ENCODE peak calls at places on chromosomes 2 and 18, in ten cellular contexts. F, L, K, I, Y, X, B, O, Q and E are unnamed samples.

GRCh38 chr2:32865399-32866068 is 81.2 kb upstream of the LTBP1 start:
- DNase-seq in F (no peak), L (peak; percentile 93), K (no peak), I (no peak), Y (no peak), X (no peak), B (peak; percentile 77), O (no peak), Q (no peak), E (peak; percentile 92)

GRCh38 chr18:28175930-28176673 is 828 bp downstream of the CDH2 start:
- DNase-seq in F (no peak), L (peak; percentile 24), K (peak; percentile 42), I (no peak), Y (no peak), X (no peak), B (no peak), O (peak; percentile 75), Q (no peak), E (no peak)

GRCh38 chr2:46134531-46135229 is 162.5 kb upstream of the EPAS1 start:
- DNase-seq in F (peak; percentile 70), L (peak; percentile 71), K (no peak), I (no peak), Y (no peak), X (no peak), B (no peak), O (no peak), Q (peak; percentile 40), E (no peak)

GRCh38 chr2:104040739-104041138 is 813.2 kb upstream of the POU3F3 start:
- DNase-seq in F (no peak), L (no peak), K (no peak), I (no peak), Y (no peak), X (no peak), B (no peak), O (no peak), Q (no peak), E (no peak)

GRCh38 chr2:186927867-186928191 is 78.9 kb upstream of the ZSWIM2 start:
- DNase-seq in F (no peak), L (no peak), K (no peak), I (no peak), Y (no peak), X (no peak), B (no peak), O (no peak), Q (no peak), E (no peak)

GRCh38 chr2:239826786-239827510 is 198.2 kb downstream of the NDUFA10 start:
- DNase-seq in F (peak; percentile 49), L (no peak), K (peak; percentile 15), I (no peak), Y (no peak), X (peak; percentile 4), B (no peak), O (peak; percentile 29), Q (peak; percentile 14), E (no peak)

GRCh38 chr18:23716516-23716915 is 27.3 kb downstream of the LAMA3 start:
- DNase-seq in F (no peak), L (peak; percentile 91), K (no peak), I (no peak), Y (no peak), X (no peak), B (no peak), O (peak; percentile 80), Q (no peak), E (no peak)

GRCh38 chr2:45120546-45120945 is 111.3 kb upstream of the SIX2 start:
- DNase-seq in F (no peak), L (no peak), K (no peak), I (no peak), Y (no peak), X (no peak), B (no peak), O (no peak), Q (no peak), E (no peak)

GRCh38 chr2:8300216-8300615 is 381.6 kb upstream of the ID2 start:
- DNase-seq in F (no peak), L (no peak), K (no peak), I (no peak), Y (no peak), X (no peak), B (no peak), O (no peak), Q (no peak), E (no peak)

GRCh38 chr2:231355802-231356473 is 39.6 kb upstream of the B3GNT7 start:
- DNase-seq in F (peak; percentile 60), L (no peak), K (no peak), I (no peak), Y (no peak), X (no peak), B (no peak), O (peak; percentile 68), Q (peak; percentile 29), E (no peak)

GRCh38 chr2:23586691-23587090 is 201.7 kb downstream of the KLHL29 start:
- DNase-seq in F (no peak), L (no peak), K (no peak), I (no peak), Y (no peak), X (no peak), B (no peak), O (no peak), Q (no peak), E (no peak)
- H3K4me3 ChIP-seq in F (no peak overlapping the region), L (no peak overlapping the region), K (no peak overlapping the region), I (no peak overlapping the region), Y (no peak overlapping the region), X (no peak overlapping the region), B (no peak overlapping the region), O (no peak overlapping the region), Q (no peak overlapping the region), E (no peak overlapping the region)

DNA sequence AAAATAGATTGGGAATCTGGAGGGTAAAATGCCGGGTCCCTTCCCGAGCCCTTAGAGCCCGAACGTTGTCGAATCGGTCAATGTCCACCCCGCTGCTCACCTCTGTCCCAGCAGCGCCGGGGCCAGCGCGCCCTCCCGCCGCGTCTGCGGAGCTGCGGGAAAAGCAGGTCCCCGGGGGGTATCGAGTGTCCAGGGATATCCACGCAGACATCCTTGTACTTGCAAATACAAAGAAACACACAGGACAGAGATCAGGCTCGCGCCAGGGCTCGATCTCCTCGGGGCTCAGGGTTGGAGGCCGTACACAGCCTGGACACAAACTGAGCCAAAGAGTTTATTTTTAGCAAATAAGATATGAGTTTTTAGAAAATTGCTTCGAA is 2.3 kb upstream of the GATA6 start:
- DNase-seq in F (no peak), L (no peak), K (peak; percentile 42), I (no peak), Y (no peak), X (no peak), B (no peak), O (peak; percentile 72), Q (peak; percentile 46), E (no peak)
- H3K4me3 ChIP-seq in F (peak overlapping the region; percentile 93), L (no peak overlapping the region), K (peak overlapping the region; percentile 77), I (no peak overlapping the region), Y (peak overlapping the region; percentile 33), X (no peak overlapping the region), B (no peak overlapping the region), O (peak overlapping the region; percentile 100), Q (peak overlapping the region; percentile 96), E (no peak overlapping the region)

GRCh38 chr2:241799522-241800197 is 9.3 kb upstream of the NEU4 start:
- DNase-seq in F (peak; percentile 53), L (no peak), K (peak; percentile 11), I (peak; percentile 5), Y (peak; percentile 3), X (no peak), B (no peak), O (peak; percentile 42), Q (peak; percentile 9), E (no peak)

GRCh38 chr2:241796610-241797138 is 12.3 kb upstream of the NEU4 start:
- DNase-seq in F (no peak), L (no peak), K (peak; percentile 9), I (peak; percentile 11), Y (peak; percentile 7), X (no peak), B (no peak), O (no peak), Q (peak; percentile 10), E (no peak)

GRCh38 chr2:241798081-241798630 is 10.8 kb upstream of the NEU4 start:
- DNase-seq in F (no peak), L (no peak), K (no peak), I (peak; percentile 3), Y (peak; percentile 7), X (no peak), B (no peak), O (peak; percentile 46), Q (peak; percentile 13), E (no peak)

GRCh38 chr2:241797441-241798080 is 11.4 kb upstream of the NEU4 start:
- DNase-seq in F (no peak), L (no peak), K (peak; percentile 15), I (peak; percentile 4), Y (peak; percentile 5), X (peak; percentile 8), B (no peak), O (no peak), Q (peak; percentile 34), E (no peak)

DNA sequence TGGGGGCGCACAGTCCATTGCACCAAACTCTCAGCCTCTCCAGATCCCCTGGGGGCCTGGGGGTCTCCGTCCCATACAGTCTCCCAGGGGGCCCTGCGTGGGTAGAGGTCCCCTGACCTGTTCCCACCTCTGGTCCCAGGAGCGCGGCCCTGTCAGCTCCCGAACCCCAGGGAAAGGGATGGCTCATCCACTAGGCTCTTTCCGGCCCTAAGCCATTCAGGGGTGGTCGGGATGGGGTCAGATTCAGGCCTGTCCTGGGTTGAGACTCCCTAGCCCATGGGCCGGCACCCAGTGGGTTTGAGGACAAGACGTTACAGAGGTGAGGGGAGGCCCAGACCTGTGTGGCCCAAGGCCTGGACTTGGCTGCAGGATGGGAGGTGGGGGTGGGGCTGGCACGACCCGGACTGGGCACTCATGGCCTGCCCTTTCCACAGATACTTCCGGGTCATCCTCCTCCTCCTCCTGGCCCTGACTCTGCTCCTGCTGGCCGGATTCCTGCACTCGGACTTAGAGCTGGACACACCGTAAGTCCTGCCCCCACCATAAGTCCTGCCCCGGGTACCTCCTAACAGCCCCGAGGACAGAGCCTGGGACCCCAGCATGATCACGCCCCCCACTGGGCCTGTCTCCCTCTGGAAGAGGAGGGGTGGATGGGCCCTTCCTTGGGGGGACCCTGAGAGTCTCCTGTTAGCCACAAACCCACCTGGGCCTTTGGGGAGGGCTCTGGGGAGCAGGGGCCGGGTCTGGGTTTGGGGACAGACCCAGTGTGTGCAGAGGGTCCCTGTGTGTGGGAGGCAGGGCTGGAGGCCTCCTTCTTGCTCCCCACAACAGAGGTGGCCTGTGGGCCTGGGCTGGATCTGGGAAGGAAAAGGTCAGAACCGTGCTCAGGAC is 10.1 kb upstream of the NEU4 start:
- DNase-seq in F (peak; percentile 52), L (no peak), K (peak; percentile 11), I (peak; percentile 1), Y (peak; percentile 11), X (no peak), B (no peak), O (peak; percentile 44), Q (no peak), E (no peak)
- H3K4me3 ChIP-seq in F (no peak overlapping the region), L (no peak overlapping the region), K (no peak overlapping the region), I (no peak overlapping the region), Y (no peak overlapping the region), X (no peak overlapping the region), B (no peak overlapping the region), O (no peak overlapping the region), Q (no peak overlapping the region), E (no peak overlapping the region)

GRCh38 chr2:151114934-151115333 is 146.7 kb downstream of the RBM43 start:
- DNase-seq in F (no peak), L (peak; percentile 50), K (no peak), I (no peak), Y (no peak), X (no peak), B (no peak), O (no peak), Q (no peak), E (no peak)

GRCh38 chr2:151106805-151107490 is 154.7 kb downstream of the RBM43 start:
- DNase-seq in F (no peak), L (peak; percentile 84), K (no peak), I (no peak), Y (no peak), X (no peak), B (no peak), O (no peak), Q (no peak), E (peak; percentile 21)

GRCh38 chr2:151111599-151112278 is 149.9 kb downstream of the RBM43 start:
- DNase-seq in F (no peak), L (peak; percentile 92), K (no peak), I (no peak), Y (no peak), X (no peak), B (peak; percentile 27), O (peak; percentile 49), Q (no peak), E (peak; percentile 27)
- H3K4me3 ChIP-seq in F (no peak overlapping the region), L (no peak overlapping the region), K (no peak overlapping the region), I (no peak overlapping the region), Y (no peak overlapping the region), X (no peak overlapping the region), B (no peak overlapping the region), O (no peak overlapping the region), Q (no peak overlapping the region), E (no peak overlapping the region)